ENCODE peak calls at places on chromosomes 13 and 19, in ten cellular contexts. D is upper lobe of right lung; M is HCT116; B is gastrocnemius medialis; X is esophagus squamous epithelium; Z is cardiac muscle cell; L is CD8-positive, alpha-beta T cell; N is heart left ventricle; V is CD4-positive, alpha-beta memory T cell; E is tibial nerve. P is an unnamed sample. For H3K36me3 and H3K4me1, the result is how much of the 10 kb centered on the place peaks cover.

GRCh38 chr13:42041684-42042035 is 6.8 kb upstream of the DGKH start:
- DNase-seq in V (no peak), D (peak), Z (peak), E (peak), M (no peak), B (peak), X (no peak), L (no peak), N (peak), P (peak)

GRCh38 chr13:21530656-21531055 is 71.6 kb upstream of the ZDHHC20 start:
- DNase-seq in N (no peak), E (no peak), V (no peak), Z (no peak), D (no peak), M (no peak), X (no peak), B (no peak), L (no peak), P (no peak)

GRCh38 chr19:21482863-21483276 is 22.5 kb upstream of the ZNF429 start:
- DNase-seq in E (no peak), L (peak), B (peak), V (peak), Z (peak), D (peak), X (no peak), M (peak), N (peak), P (peak)

GRCh38 chr13:21435710-21436151 is 23.4 kb downstream of the ZDHHC20 start:
- DNase-seq in N (peak), L (peak), D (peak), B (peak), X (no peak), Z (peak), M (peak), V (peak), E (peak), P (no peak)

GRCh38 chr19:41914191-41914834 is 13.9 kb downstream of the ERFL start:
- DNase-seq in N (no peak), X (no peak), E (no peak), Z (no peak), M (no peak), L (no peak), V (no peak), D (no peak), B (no peak), P (no peak)

GRCh38 chr13:77511552-77511951 is 24.0 kb upstream of the SCEL start:
- DNase-seq in N (no peak), Z (no peak), D (no peak), V (no peak), X (no peak), E (no peak), L (no peak), B (no peak), M (no peak), P (no peak)

GRCh38 chr13:46622918-46623256 is 69.9 kb downstream of the LRCH1 start:
- DNase-seq in X (no peak), B (no peak), N (peak), L (no peak), Z (peak), D (no peak), E (peak), M (no peak), V (no peak), P (no peak)

GRCh38 chr19:5125797-5126497 is 157.0 kb downstream of the KDM4B start:
- DNase-seq in X (no peak), D (no peak), E (no peak), L (no peak), V (no peak), B (no peak), M (no peak), Z (peak), N (no peak), P (no peak)

GRCh38 chr13:97780486-97780885 is 173.0 kb upstream of the IPO5 start:
- DNase-seq in E (no peak), D (no peak), V (no peak), X (no peak), N (no peak), L (no peak), M (no peak), Z (no peak), B (no peak), P (no peak)

GRCh38 chr19:43747557-43748204 is 7.1 kb downstream of the SMG9 start:
- DNase-seq in Z (no peak), D (no peak), M (no peak), N (no peak), L (no peak), V (no peak), B (no peak), E (no peak), X (no peak), P (no peak)

GRCh38 chr19:10219678-10220077 is 11.5 kb downstream of the S1PR2 start:
- DNase-seq in N (no peak), D (no peak), L (no peak), B (no peak), Z (peak), V (peak), M (no peak), X (no peak), E (no peak), P (peak)

GRCh38 chr19:13118424-13119193 is 545 bp downstream of the NACC1 start:
- DNase-seq in V (no peak), E (no peak), X (no peak), Z (peak), L (no peak), D (peak), N (peak), B (peak), M (no peak), P (peak)

GRCh38 chr19:33684550-33685303 is 63.0 kb downstream of the CHST8 start:
- DNase-seq in D (peak), L (no peak), E (no peak), X (no peak), V (no peak), N (no peak), M (no peak), B (no peak), Z (no peak), P (no peak)

GRCh38 chr13:50636007-50636704 is 207.3 kb downstream of the DLEU7 start:
- DNase-seq in L (no peak), Z (peak), M (no peak), D (no peak), V (no peak), X (no peak), B (no peak), E (no peak), N (no peak), P (peak)

GRCh38 chr13:43783820-43784219 is 3.0 kb downstream of the ENOX1 start:
- DNase-seq in L (no peak), N (no peak), E (no peak), X (no peak), D (no peak), Z (peak), V (no peak), M (no peak), B (no peak), P (no peak)

GRCh38 chr19:40223135-40223822 is 3.2 kb downstream of the CCNP start:
- DNase-seq in Z (no peak), M (no peak), V (peak), D (no peak), B (no peak), N (no peak), X (no peak), L (peak), E (no peak), P (no peak)

GRCh38 chr19:41795031-41795461 is 1.3 kb upstream of the CEACAM3 start:
- DNase-seq in E (peak), Z (peak), X (no peak), D (no peak), V (peak), L (peak), N (no peak), B (no peak), M (peak), P (peak)

GRCh38 chr13:30792257-30793000 is 57.1 kb downstream of the ALOX5AP start:
- DNase-seq in N (peak), X (no peak), Z (peak), L (no peak), B (peak), D (peak), V (no peak), E (peak), M (peak), P (peak)

GRCh38 chr19:29880498-29881081 is 61.4 kb upstream of the URI1 start:
- DNase-seq in M (no peak), L (no peak), X (no peak), V (no peak), B (no peak), N (no peak), Z (no peak), E (no peak), D (no peak), P (no peak)

GRCh38 chr19:29882719-29883105 is 59.3 kb upstream of the URI1 start:
- DNase-seq in E (no peak), X (no peak), V (no peak), B (no peak), D (no peak), M (no peak), N (no peak), Z (no peak), L (no peak), P (no peak)

GRCh38 chr19:29881386-29881785 is 60.7 kb upstream of the URI1 start:
- DNase-seq in Z (no peak), X (no peak), M (no peak), E (no peak), L (no peak), V (no peak), D (no peak), B (no peak), N (no peak), P (no peak)

GRCh38 chr19:29878973-29879654 is 62.9 kb upstream of the URI1 start:
- DNase-seq in N (no peak), V (no peak), L (no peak), D (no peak), E (peak), M (peak), X (no peak), Z (peak), B (peak), P (peak)

DNA sequence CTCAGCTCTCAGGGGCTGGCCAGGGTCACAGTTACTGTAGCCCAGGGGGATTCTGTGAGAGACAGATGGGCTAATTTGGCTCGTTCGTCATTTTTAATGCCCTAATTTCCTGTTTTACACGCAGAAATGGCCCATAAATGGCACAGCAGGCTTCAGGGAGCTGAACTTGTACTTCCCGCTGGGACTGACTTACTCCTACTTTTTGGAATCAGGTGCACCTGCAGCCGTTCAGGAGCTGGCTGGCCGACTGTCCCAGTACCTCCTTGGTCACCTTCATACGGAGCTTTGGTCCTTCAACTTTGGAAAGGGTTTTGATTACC is 62.4 kb upstream of the URI1 start:
- DNase-seq in M (no peak), X (no peak), L (no peak), B (no peak), N (no peak), V (no peak), D (no peak), Z (no peak), E (no peak), P (no peak)
- H3K4me3 ChIP-seq in M (no peak), X (no peak), L (no peak), B (peak), N (no peak), V (no peak), D (no peak), Z (no peak), E (no peak), P (peak)

GRCh38 chr13:91618315-91618714 is 219.9 kb downstream of the GPC5 start:
- DNase-seq in L (no peak), N (no peak), M (no peak), Z (no peak), B (no peak), D (no peak), E (no peak), X (no peak), V (no peak), P (no peak)

GRCh38 chr13:91620670-91621141 is 222.3 kb downstream of the GPC5 start:
- DNase-seq in N (no peak), L (no peak), D (no peak), B (no peak), M (no peak), V (no peak), E (no peak), X (no peak), Z (no peak), P (no peak)

GRCh38 chr13:91623151-91623550 is 224.7 kb downstream of the GPC5 start:
- DNase-seq in M (no peak), V (no peak), B (no peak), E (no peak), N (no peak), D (no peak), Z (no peak), L (no peak), X (no peak), P (no peak)

DNA sequence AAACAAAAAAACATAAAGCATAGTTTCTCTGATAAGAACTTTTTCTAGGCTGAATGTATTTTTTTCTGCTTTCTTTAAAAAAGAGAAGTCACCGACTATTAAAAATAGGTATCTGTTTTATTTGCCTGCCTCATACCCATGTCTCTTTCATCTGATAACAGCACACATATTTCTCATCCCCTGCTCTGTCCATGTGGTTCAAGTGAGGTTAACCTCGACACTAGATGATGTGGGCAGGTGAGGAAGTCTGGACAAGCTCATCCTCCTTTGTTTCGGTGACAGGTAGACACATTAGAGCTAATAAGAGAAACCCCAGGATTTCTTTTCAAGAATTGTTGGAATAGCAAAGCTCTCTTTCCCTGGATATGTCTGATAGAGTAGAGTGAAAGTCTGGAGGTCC is 222.7 kb downstream of the GPC5 start:
- DNase-seq in X (no peak), M (no peak), V (no peak), L (no peak), Z (no peak), D (no peak), B (no peak), E (no peak), N (no peak), P (no peak)
- H3K36me3 ChIP-seq in X (under half), M (under half), V (under half), L (under half), Z (under half), D (under half), B (under half), E (under half), N (under half), P (under half)

DNA sequence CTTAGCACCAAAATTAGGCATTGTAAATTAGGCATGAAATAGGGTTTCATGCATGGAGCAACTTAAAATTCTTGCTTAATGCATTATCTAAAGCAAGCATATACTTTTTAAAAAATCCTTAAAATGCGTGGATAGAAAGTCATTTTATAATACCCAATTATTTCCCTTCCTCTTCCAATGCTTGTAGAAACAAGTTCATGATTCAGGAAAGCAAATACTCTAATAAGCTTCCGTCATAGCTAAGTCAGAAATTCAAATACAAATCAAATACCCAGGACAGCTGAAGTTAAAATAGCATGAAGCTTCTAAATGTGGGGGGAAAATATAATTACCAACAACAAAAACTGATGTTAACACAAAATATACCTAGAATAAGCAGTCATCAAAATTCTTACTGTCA is 89.1 kb downstream of the COL4A1 start:
- DNase-seq in L (no peak), B (no peak), X (no peak), E (no peak), Z (no peak), M (no peak), V (no peak), D (no peak), N (no peak), P (no peak)
- H3K4me1 ChIP-seq in L (under half), B (under half), X (half or more), E (under half), Z (under half), M (under half), V (under half), D (under half), N (half or more), P (under half)

GRCh38 chr19:45771331-45771933 is 2.4 kb upstream of the SIX5 start:
- DNase-seq in V (no peak), X (no peak), L (no peak), Z (no peak), E (no peak), D (no peak), N (peak), B (no peak), M (no peak), P (no peak)
- H3K4me3 ChIP-seq in V (no peak), X (no peak), L (no peak), Z (no peak), E (peak), D (peak), N (peak), B (peak), M (peak), P (peak)

GRCh38 chr13:95593462-95593861 is 40.9 kb downstream of the CLDN10 start:
- DNase-seq in M (no peak), E (no peak), D (no peak), B (no peak), N (no peak), V (no peak), Z (no peak), L (no peak), X (no peak), P (no peak)

GRCh38 chr13:95585867-95586266 is 33.3 kb downstream of the CLDN10 start:
- DNase-seq in E (no peak), X (no peak), B (no peak), Z (no peak), N (no peak), D (no peak), M (no peak), L (no peak), V (no peak), P (no peak)

GRCh38 chr13:95588721-95589120 is 36.2 kb downstream of the CLDN10 start:
- DNase-seq in L (no peak), B (no peak), M (no peak), D (no peak), E (no peak), Z (peak), X (no peak), V (no peak), N (no peak), P (no peak)

DNA sequence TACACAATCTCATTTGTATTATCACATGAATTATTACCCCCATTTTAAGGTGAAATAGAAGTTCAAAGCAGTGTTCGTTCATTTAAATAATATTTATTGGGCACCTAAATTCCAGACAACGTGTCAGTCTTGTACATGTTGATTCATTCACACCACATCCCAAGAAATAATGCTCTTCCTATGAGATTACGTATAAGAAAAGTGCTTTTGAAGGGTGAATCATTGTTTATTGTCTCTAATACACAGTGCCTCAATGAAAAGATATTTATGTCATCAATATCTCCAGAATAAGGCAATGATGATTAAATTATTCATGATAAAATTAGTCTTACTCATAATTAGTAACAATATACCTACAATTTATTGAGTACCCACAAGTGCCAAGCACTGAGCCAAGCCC is 35.6 kb downstream of the CLDN10 start:
- DNase-seq in Z (no peak), D (no peak), N (no peak), X (no peak), V (no peak), B (no peak), M (no peak), E (no peak), L (no peak), P (no peak)
- H3K36me3 ChIP-seq in Z (half or more), D (under half), N (under half), X (under half), V (under half), B (under half), M (under half), E (under half), L (under half), P (under half)

GRCh38 chr19:484494-484893 is 11.8 kb upstream of the MADCAM1 start:
- DNase-seq in N (no peak), B (no peak), M (no peak), L (no peak), Z (no peak), E (no peak), X (no peak), D (peak), V (no peak), P (no peak)
- H3K4me1 ChIP-seq in N (under half), B (under half), M (under half), L (under half), Z (under half), E (under half), X (under half), D (under half), V (under half), P (under half)

GRCh38 chr19:17866312-17867012 is 5.3 kb upstream of the SLC5A5 start:
- DNase-seq in E (no peak), Z (no peak), X (no peak), M (no peak), D (no peak), N (no peak), L (no peak), B (no peak), V (no peak), P (no peak)
- H3K4me3 ChIP-seq in E (no peak), Z (no peak), X (no peak), M (no peak), D (no peak), N (no peak), L (no peak), B (no peak), V (no peak), P (no peak)

GRCh38 chr19:18449552-18449951 is 11.6 kb upstream of the ISYNA1 start:
- DNase-seq in N (no peak), D (no peak), X (no peak), L (no peak), M (no peak), B (no peak), E (no peak), V (no peak), Z (no peak), P (no peak)
- H3K36me3 ChIP-seq in N (half or more), D (half or more), X (half or more), L (half or more), M (under half), B (under half), E (under half), V (under half), Z (under half), P (under half)

GRCh38 chr19:58560921-58561320 is 2.5 kb upstream of the UBE2M start:
- DNase-seq in D (no peak), E (no peak), Z (no peak), L (no peak), X (no peak), V (no peak), B (no peak), N (no peak), M (no peak), P (no peak)
- H3K4me1 ChIP-seq in D (under half), E (under half), Z (under half), L (under half), X (half or more), V (half or more), B (half or more), N (half or more), M (under half), P (under half)

GRCh38 chr19:16435238-16435911 is 36.4 kb downstream of the EPS15L1 start:
- DNase-seq in L (peak), V (no peak), Z (peak), E (peak), X (no peak), D (no peak), M (no peak), N (peak), B (no peak), P (no peak)
- H3K4me3 ChIP-seq in L (no peak), V (no peak), Z (no peak), E (no peak), X (no peak), D (no peak), M (no peak), N (no peak), B (no peak), P (no peak)

P was measured in Caco-2.